ENCODE peak calls at places on chromosomes 7 and 10, in ten cellular contexts. K is A673; Y is GM20000; G is iPS-NIHi11; F is psoas muscle; B is NCI-H1930; Q is NCI-H748 treated with DMSO at 0.1 percent for 48 hours; V is central memory CD4-positive, alpha-beta T cell; T is amygdala; L is Peyer's patch. A is an unnamed sample.

GRCh38 chr7:115300228-115300870 is 378.5 kb downstream of the MDFIC start:
- DNase-seq in K (no peak), G (no peak), F (no peak), T (no peak), B (no peak), V (no peak), Y (no peak), L (no peak), Q (no peak), A (no peak)

GRCh38 chr7:132161231-132161915 is 414.9 kb downstream of the PLXNA4 start:
- DNase-seq in B (no peak), K (no peak), T (no peak), Q (no peak), G (no peak), F (peak; percentile 38), L (no peak), V (no peak), Y (no peak), A (no peak)

GRCh38 chr10:77629775-77630565 is 7.6 kb downstream of the KCNMA1 start:
- DNase-seq in Q (no peak), T (no peak), L (no peak), V (no peak), K (no peak), G (no peak), Y (no peak), B (no peak), F (no peak), A (no peak)

GRCh38 chr10:15168296-15168780 is at the start of gene NMT2:
- DNase-seq in Q (peak; percentile 58), G (peak; percentile 95), T (no peak), K (peak; percentile 87), Y (no peak), F (no peak), L (peak; percentile 41), V (no peak), B (peak; percentile 29), A (peak; percentile 87)

GRCh38 chr10:3955954-3956617 is 171.1 kb upstream of the KLF6 start:
- DNase-seq in Y (no peak), K (no peak), V (no peak), F (no peak), L (no peak), G (peak; percentile 26), T (no peak), B (no peak), Q (peak; percentile 55), A (no peak)

GRCh38 chr7:46999866-47000265 is 582.0 kb downstream of the TNS3 start:
- DNase-seq in B (no peak), L (no peak), V (no peak), Y (no peak), Q (no peak), K (no peak), T (no peak), F (no peak), G (no peak), A (no peak)

GRCh38 chr7:20737840-20738448 is 48.7 kb downstream of the SP8 start:
- DNase-seq in V (no peak), Q (peak; percentile 33), F (no peak), T (no peak), B (no peak), L (no peak), K (no peak), Y (no peak), G (no peak), A (no peak)

GRCh38 chr10:28266449-28267224 is 36.2 kb downstream of the MPP7 start:
- DNase-seq in L (no peak), B (no peak), V (no peak), K (no peak), Y (no peak), Q (no peak), F (no peak), G (no peak), T (no peak), A (no peak)

GRCh38 chr7:29146888-29147609 is 712 bp upstream of the CPVL start:
- DNase-seq in Y (no peak), G (no peak), T (no peak), Q (peak; percentile 65), B (no peak), V (no peak), F (peak; percentile 67), L (no peak), K (peak; percentile 38), A (no peak)

GRCh38 chr7:44238116-44238695 is 37.4 kb downstream of the YKT6 start:
- DNase-seq in K (no peak), F (no peak), Y (no peak), L (no peak), B (no peak), T (no peak), Q (no peak), G (no peak), V (no peak), A (no peak)

GRCh38 chr10:35979116-35979515 is 337.0 kb upstream of the FZD8 start:
- DNase-seq in K (no peak), B (no peak), Q (no peak), F (no peak), T (no peak), L (no peak), V (no peak), G (no peak), Y (no peak), A (no peak)

GRCh38 chr7:50751136-50751535 is 31.6 kb downstream of the GRB10 start:
- DNase-seq in V (no peak), B (no peak), Q (peak; percentile 72), T (no peak), G (no peak), K (no peak), F (no peak), Y (no peak), L (no peak), A (no peak)

A was measured in GM06990.